ENCODE peak calls at places on chromosomes 16 and 17, in four cellular contexts. H is testis, O is transverse colon, R is spleen. M is an unnamed sample.

GRCh38 chr17:57810740-57811632 is 38.9 kb downstream of the MRPS23 start:
- DNase-seq in H (peak; percentile 56), O (peak; percentile 11), R (no peak), M (no peak)

GRCh38 chr17:59616253-59616920 is 3.3 kb upstream of the CLTC start:
- DNase-seq in H (no peak), O (no peak), R (no peak), M (no peak)

GRCh38 chr17:69047368-69048263 is 13.1 kb downstream of the ABCA9 start:
- DNase-seq in H (peak; percentile 92), O (peak; percentile 66), R (no peak), M (peak; percentile 53)

GRCh38 chr17:51597340-51597739 is 337.0 kb downstream of the UTP18 start:
- DNase-seq in H (no peak), O (no peak), R (no peak), M (no peak)

GRCh38 chr17:20966869-20967268 is 75.9 kb downstream of the USP22 start:
- DNase-seq in H (no peak), O (no peak), R (no peak), M (no peak)

GRCh38 chr16:68257251-68257905 is 6.9 kb upstream of the SLC7A6 start:
- DNase-seq in H (no peak), O (peak; percentile 63), R (no peak), M (no peak)

GRCh38 chr16:12295395-12295794 is 318.9 kb downstream of the SNX29 start:
- DNase-seq in H (no peak), O (no peak), R (no peak), M (no peak)

GRCh38 chr16:48949636-48950035 is 332.0 kb downstream of the CBLN1 start:
- DNase-seq in H (no peak), O (no peak), R (no peak), M (no peak)

GRCh38 chr16:75251280-75252048 is at the start of gene BCAR1:
- DNase-seq in H (peak; percentile 93), O (peak; percentile 88), R (peak; percentile 85), M (peak; percentile 78)

DNA sequence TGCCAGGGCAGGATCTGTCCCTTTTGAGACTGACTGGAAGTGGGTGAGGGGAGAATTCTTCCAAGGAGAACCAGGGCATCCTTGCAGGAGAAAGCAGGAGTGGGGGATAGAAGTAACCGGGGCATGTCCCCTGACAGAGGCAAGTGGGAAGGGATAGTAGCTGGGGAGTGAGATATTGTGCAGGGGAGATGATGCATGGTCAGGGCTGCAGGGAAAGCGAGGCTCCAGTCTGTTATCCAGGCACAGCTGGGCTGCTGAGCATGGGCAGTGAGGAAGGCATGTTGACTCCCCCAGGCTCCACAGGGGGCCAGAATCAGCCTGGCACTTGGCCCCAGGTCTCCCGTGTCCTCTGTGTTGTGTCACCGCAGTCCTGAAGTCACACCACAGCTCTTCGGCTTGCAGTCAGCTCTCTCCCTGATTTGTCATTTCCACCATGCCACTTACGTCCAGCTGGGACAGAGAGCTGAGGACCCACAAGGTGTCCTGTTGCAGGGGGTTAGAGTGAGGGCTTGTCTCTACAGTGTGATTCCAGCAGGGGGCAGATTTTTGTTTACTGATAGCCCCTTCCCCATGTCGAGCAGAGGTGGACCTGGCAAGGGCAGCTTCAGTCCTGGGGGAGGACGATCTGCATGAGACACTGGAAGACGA is 40.9 kb downstream of the B9D1 start:
- DNase-seq in H (no peak), O (no peak), R (peak; percentile 36), M (no peak)
- TF ChIP-seq CTCF in H (no peak), O (no peak), R (no peak), M (no peak)

GRCh38 chr16:84931506-84931905 is 79.8 kb downstream of the ZDHHC7 start:
- DNase-seq in H (no peak), O (no peak), R (peak; percentile 68), M (no peak)

GRCh38 chr16:84931107-84931494 is 80.2 kb downstream of the ZDHHC7 start:
- DNase-seq in H (no peak), O (no peak), R (no peak), M (no peak)

GRCh38 chr16:84930298-84931106 is 80.8 kb downstream of the ZDHHC7 start:
- DNase-seq in H (no peak), O (no peak), R (peak; percentile 50), M (no peak)

GRCh38 chr16:84933774-84934571 is 77.4 kb downstream of the ZDHHC7 start:
- DNase-seq in H (peak; percentile 91), O (no peak), R (peak; percentile 88), M (no peak)

GRCh38 chr16:84932691-84933090 is 78.6 kb downstream of the ZDHHC7 start:
- DNase-seq in H (no peak), O (no peak), R (peak; percentile 67), M (no peak)
- TF ChIP-seq CTCF in H (no peak), O (no peak), R (no peak), M (no peak)

GRCh38 chr17:33682622-33683021 is 389.5 kb upstream of the ASIC2 start:
- DNase-seq in H (no peak), O (no peak), R (no peak), M (no peak)

GRCh38 chr17:33687831-33688230 is 394.7 kb upstream of the ASIC2 start:
- DNase-seq in H (no peak), O (no peak), R (no peak), M (no peak)

GRCh38 chr17:33684714-33685113 is 391.6 kb upstream of the ASIC2 start:
- DNase-seq in H (no peak), O (no peak), R (no peak), M (no peak)

GRCh38 chr17:33688771-33689170 is 395.7 kb upstream of the ASIC2 start:
- DNase-seq in H (no peak), O (no peak), R (no peak), M (no peak)

GRCh38 chr17:33686171-33686570 is 393.1 kb upstream of the ASIC2 start:
- DNase-seq in H (peak; percentile 74), O (no peak), R (no peak), M (no peak)
- TF ChIP-seq CTCF in H (peak; percentile 35), O (no peak), R (no peak), M (peak; percentile 11)

DNA sequence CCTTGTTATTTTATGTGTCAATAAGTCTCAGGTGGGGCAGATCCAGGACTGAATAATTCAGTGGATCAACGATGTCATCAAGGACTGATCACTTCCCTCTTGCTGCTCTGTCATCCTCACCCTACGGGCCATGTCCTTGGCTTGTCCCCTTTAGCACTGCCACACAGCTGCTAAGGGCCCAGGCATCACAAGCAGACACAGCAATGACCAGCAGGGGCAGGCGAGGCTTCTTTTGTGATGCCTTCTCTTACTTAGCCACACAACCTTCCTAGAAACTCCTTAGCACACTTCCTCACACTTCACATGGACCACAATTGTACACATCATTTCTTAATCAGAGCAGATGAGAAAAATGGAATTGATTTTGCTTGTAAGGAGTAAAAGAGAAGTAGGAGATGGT is 356.3 kb upstream of the SOX9 start:
- DNase-seq in H (peak; percentile 69), O (peak; percentile 24), R (no peak), M (no peak)
- TF ChIP-seq CTCF in H (no peak), O (no peak), R (no peak), M (peak; percentile 4)

M was measured in AG09319.